ENCODE peak calls at places on chromosomes 7 and 10, in four cellular contexts. One of them, this sample, is unnamed.
A peak's percentile ranks its signal among the peaks of the same experiment; 100 is the strongest.

GRCh38 chr7:104686286-104686685 is 327.7 kb upstream of the KMT2E start:
- DNase-seq in stomach: no peak
- DNase-seq in neural crest cell: no peak
- DNase-seq in PC-3: no peak
- DNase-seq in this sample: no peak

GRCh38 chr7:16078076-16078952 is 343.0 kb downstream of the CRPPA start:
- DNase-seq in stomach: no peak
- DNase-seq in neural crest cell: peak; percentile 47
- DNase-seq in PC-3: peak; percentile 76
- DNase-seq in this sample: no peak

GRCh38 chr10:52729259-52730104 is 43.1 kb downstream of the MBL2 start:
- DNase-seq in neural crest cell: no peak
- DNase-seq in stomach: no peak
- DNase-seq in PC-3: peak; percentile 95
- DNase-seq in this sample: no peak

GRCh38 chr10:59387951-59388431 is 25.6 kb upstream of the FAM13C start:
- DNase-seq in stomach: no peak
- DNase-seq in PC-3: peak; percentile 82
- DNase-seq in neural crest cell: no peak
- DNase-seq in this sample: no peak

GRCh38 chr10:77111611-77112550 is 525.7 kb downstream of the KCNMA1 start:
- DNase-seq in neural crest cell: peak; percentile 37
- DNase-seq in stomach: no peak
- DNase-seq in PC-3: peak; percentile 99
- DNase-seq in this sample: no peak

GRCh38 chr7:116499168-116500070 is at the start of gene CAV2:
- DNase-seq in PC-3: peak; percentile 92
- DNase-seq in stomach: peak; percentile 69
- DNase-seq in neural crest cell: peak; percentile 20
- DNase-seq in this sample: peak; percentile 56

GRCh38 chr10:55627526-55628170 is 733.4 kb downstream of the ZWINT start:
- DNase-seq in neural crest cell: peak; percentile 16
- DNase-seq in PC-3: no peak
- DNase-seq in stomach: no peak
- DNase-seq in this sample: peak; percentile 49

GRCh38 chr7:155844526-155844925 is 32.3 kb upstream of the SHH start:
- DNase-seq in PC-3: no peak
- DNase-seq in stomach: no peak
- DNase-seq in neural crest cell: no peak
- DNase-seq in this sample: no peak

GRCh38 chr7:74266191-74266963 is 12.2 kb upstream of the RFC2 start:
- DNase-seq in PC-3: no peak
- DNase-seq in stomach: no peak
- DNase-seq in neural crest cell: no peak
- DNase-seq in this sample: no peak

GRCh38 chr7:7739718-7740355 is 21.4 kb upstream of the RPA3 start:
- DNase-seq in stomach: no peak
- DNase-seq in PC-3: no peak
- DNase-seq in neural crest cell: no peak
- DNase-seq in this sample: no peak

GRCh38 chr10:119313645-119314044 is 106.3 kb downstream of the GRK5 start:
- DNase-seq in neural crest cell: no peak
- DNase-seq in stomach: no peak
- DNase-seq in PC-3: no peak
- DNase-seq in this sample: no peak

GRCh38 chr7:139674752-139675126 is 103.1 kb downstream of the HIPK2 start:
- DNase-seq in PC-3: no peak
- DNase-seq in neural crest cell: no peak
- DNase-seq in stomach: no peak
- DNase-seq in this sample: no peak

GRCh38 chr7:157579425-157579824 is 242.6 kb downstream of the DNAJB6 start:
- DNase-seq in neural crest cell: no peak
- DNase-seq in PC-3: no peak
- DNase-seq in stomach: no peak
- DNase-seq in this sample: no peak

GRCh38 chr10:7529638-7530037 is 118.8 kb upstream of the SFMBT2 start:
- DNase-seq in stomach: no peak
- DNase-seq in neural crest cell: no peak
- DNase-seq in PC-3: peak; percentile 13
- DNase-seq in this sample: peak; percentile 44

GRCh38 chr10:93071674-93072224 is 1.9 kb upstream of the CYP26A1 start:
- DNase-seq in stomach: no peak
- DNase-seq in PC-3: peak; percentile 64
- DNase-seq in neural crest cell: peak; percentile 49
- DNase-seq in this sample: peak; percentile 53

GRCh38 chr7:116227678-116228239 is 17.4 kb downstream of the TES start:
- DNase-seq in neural crest cell: no peak
- DNase-seq in PC-3: peak; percentile 85
- DNase-seq in stomach: no peak
- DNase-seq in this sample: no peak

GRCh38 chr10:71868192-71868697 is 17.2 kb upstream of the PSAP start:
- DNase-seq in stomach: no peak
- DNase-seq in neural crest cell: no peak
- DNase-seq in PC-3: peak; percentile 43
- DNase-seq in this sample: peak; percentile 7

GRCh38 chr7:92137531-92137930 is 3.3 kb upstream of the CYP51A1 start:
- DNase-seq in neural crest cell: no peak
- DNase-seq in PC-3: peak; percentile 3
- DNase-seq in stomach: no peak
- DNase-seq in this sample: no peak

GRCh38 chr10:64977912-64978311 is 1456.7 kb downstream of the REEP3 start:
- DNase-seq in neural crest cell: no peak
- DNase-seq in stomach: no peak
- DNase-seq in PC-3: peak; percentile 58
- DNase-seq in this sample: no peak
- TF ChIP-seq CTCF in neural crest cell: no peak
- TF ChIP-seq CTCF in stomach: no peak
- TF ChIP-seq CTCF in PC-3: peak; percentile 60
- TF ChIP-seq CTCF in this sample: no peak

DNA sequence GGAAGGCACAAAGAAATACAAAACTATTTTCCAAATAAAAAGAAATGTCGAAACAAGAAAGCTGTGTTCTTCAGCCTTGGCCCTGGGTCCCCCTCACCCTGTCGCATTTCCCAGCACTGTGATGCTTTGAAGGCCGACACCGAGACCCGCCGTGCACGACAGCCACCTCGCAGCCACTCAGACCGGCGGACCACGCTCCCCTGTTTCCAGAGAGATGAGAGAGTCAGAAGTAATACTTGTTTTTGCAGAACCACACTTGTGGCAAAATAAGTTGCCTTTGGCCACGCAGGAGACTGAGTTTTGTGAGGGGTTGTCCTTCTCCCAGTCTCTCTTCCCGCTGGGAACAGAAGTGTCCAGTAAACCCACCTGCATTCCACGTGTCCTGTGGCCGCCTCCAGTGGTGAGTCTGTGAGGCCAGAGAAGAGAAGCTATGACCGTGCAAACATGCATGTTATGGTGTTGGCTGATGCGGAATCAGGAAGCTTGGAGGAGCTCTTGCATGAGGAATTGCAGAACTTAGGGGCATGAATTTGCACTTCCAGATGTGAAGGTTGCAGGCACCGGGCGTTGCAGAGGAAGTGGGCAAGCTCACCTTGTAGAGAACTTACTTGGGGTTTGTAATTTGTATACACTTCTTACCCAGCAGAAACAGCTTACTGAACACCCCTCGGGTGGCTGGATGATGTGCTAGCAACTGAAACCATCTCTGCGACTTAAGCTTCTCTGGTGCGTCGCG is 194.5 kb downstream of the EBF3 start:
- DNase-seq in neural crest cell: no peak
- DNase-seq in stomach: peak; percentile 21
- DNase-seq in PC-3: no peak
- DNase-seq in this sample: no peak
- TF ChIP-seq CTCF in neural crest cell: no peak
- TF ChIP-seq CTCF in stomach: no peak
- TF ChIP-seq CTCF in PC-3: no peak
- TF ChIP-seq CTCF in this sample: no peak

GRCh38 chr7:109476409-109476808 is 906.7 kb downstream of the DNAJB9 start:
- DNase-seq in stomach: no peak
- DNase-seq in neural crest cell: no peak
- DNase-seq in PC-3: no peak
- DNase-seq in this sample: no peak
- TF ChIP-seq CTCF in stomach: no peak
- TF ChIP-seq CTCF in neural crest cell: no peak
- TF ChIP-seq CTCF in PC-3: no peak
- TF ChIP-seq CTCF in this sample: no peak

GRCh38 chr10:12088919-12089318 is 20.2 kb downstream of the DHTKD1 start:
- DNase-seq in neural crest cell: no peak
- DNase-seq in PC-3: no peak
- DNase-seq in stomach: no peak
- DNase-seq in this sample: no peak
- TF ChIP-seq CTCF in neural crest cell: no peak
- TF ChIP-seq CTCF in PC-3: no peak
- TF ChIP-seq CTCF in stomach: no peak
- TF ChIP-seq CTCF in this sample: no peak

DNA sequence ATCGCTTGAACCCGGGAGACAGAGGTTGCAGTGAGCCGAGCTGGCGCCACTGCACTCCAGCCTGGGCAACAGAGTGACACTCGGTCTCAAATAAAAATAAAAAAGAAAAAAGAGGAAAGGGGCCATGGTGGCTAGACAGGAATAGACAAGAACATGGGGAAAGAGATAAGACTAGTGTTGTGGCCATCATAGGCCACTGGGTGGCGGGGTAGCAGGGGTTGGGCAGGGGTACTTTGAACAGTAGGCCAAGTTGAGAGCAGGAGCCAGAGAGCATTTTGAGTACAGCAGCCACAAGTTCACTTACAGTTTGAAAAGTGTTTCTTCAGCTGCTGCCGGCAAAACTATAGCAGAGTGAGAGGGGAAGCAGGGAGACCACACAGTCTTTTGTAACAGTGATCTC is 656.0 kb downstream of the CNTNAP2 start:
- DNase-seq in PC-3: peak; percentile 4
- DNase-seq in stomach: no peak
- DNase-seq in neural crest cell: peak; percentile 10
- DNase-seq in this sample: peak; percentile 71
- TF ChIP-seq CTCF in PC-3: peak; percentile 28
- TF ChIP-seq CTCF in stomach: no peak
- TF ChIP-seq CTCF in neural crest cell: peak; percentile 56
- TF ChIP-seq CTCF in this sample: peak; percentile 50